ENCODE peak calls at places on chromosomes 13 and 19, in eight cellular contexts. One of them, this sample, is unnamed.
A peak's percentile ranks its signal among the peaks of the same experiment; 100 is the strongest.

GRCh38 chr13:96898212-96898611 is 96.1 kb downstream of the OXGR1 start:
- DNase-seq in CD8-positive, alpha-beta T cell: no peak
- DNase-seq in left ventricle myocardium inferior: no peak
- DNase-seq in left lung: no peak
- DNase-seq in bronchial epithelial cell: peak; percentile 5
- DNase-seq in neuronal stem cell: no peak
- DNase-seq in K562: no peak
- DNase-seq in stomach: no peak
- DNase-seq in this sample: peak; percentile 75

GRCh38 chr13:39603424-39603947 is 493 bp upstream of the LHFPL6 start:
- DNase-seq in left lung: no peak
- DNase-seq in neuronal stem cell: no peak
- DNase-seq in K562: no peak
- DNase-seq in stomach: no peak
- DNase-seq in bronchial epithelial cell: peak; percentile 41
- DNase-seq in CD8-positive, alpha-beta T cell: no peak
- DNase-seq in left ventricle myocardium inferior: no peak
- DNase-seq in this sample: no peak

GRCh38 chr13:47459512-47459911 is 541.6 kb downstream of the SUCLA2 start:
- DNase-seq in K562: no peak
- DNase-seq in stomach: no peak
- DNase-seq in left ventricle myocardium inferior: no peak
- DNase-seq in bronchial epithelial cell: no peak
- DNase-seq in left lung: no peak
- DNase-seq in neuronal stem cell: no peak
- DNase-seq in CD8-positive, alpha-beta T cell: no peak
- DNase-seq in this sample: no peak

GRCh38 chr19:604355-604754 is 14.7 kb downstream of the HCN2 start:
- DNase-seq in bronchial epithelial cell: no peak
- DNase-seq in CD8-positive, alpha-beta T cell: no peak
- DNase-seq in neuronal stem cell: no peak
- DNase-seq in K562: peak; percentile 85
- DNase-seq in left lung: no peak
- DNase-seq in stomach: no peak
- DNase-seq in left ventricle myocardium inferior: no peak
- DNase-seq in this sample: no peak

GRCh38 chr13:99468971-99469545 is 32.2 kb upstream of the TM9SF2 start:
- DNase-seq in bronchial epithelial cell: no peak
- DNase-seq in K562: no peak
- DNase-seq in stomach: no peak
- DNase-seq in left ventricle myocardium inferior: no peak
- DNase-seq in CD8-positive, alpha-beta T cell: no peak
- DNase-seq in left lung: no peak
- DNase-seq in neuronal stem cell: peak; percentile 29
- DNase-seq in this sample: no peak

GRCh38 chr13:99353836-99354235 is 46.6 kb upstream of the GPR183 start:
- DNase-seq in stomach: no peak
- DNase-seq in left ventricle myocardium inferior: no peak
- DNase-seq in neuronal stem cell: no peak
- DNase-seq in bronchial epithelial cell: no peak
- DNase-seq in left lung: no peak
- DNase-seq in K562: no peak
- DNase-seq in CD8-positive, alpha-beta T cell: no peak
- DNase-seq in this sample: no peak

GRCh38 chr19:8361921-8362793 is 1.8 kb upstream of the ANGPTL4 start:
- DNase-seq in neuronal stem cell: no peak
- DNase-seq in left lung: peak; percentile 92
- DNase-seq in K562: no peak
- DNase-seq in left ventricle myocardium inferior: peak; percentile 93
- DNase-seq in CD8-positive, alpha-beta T cell: no peak
- DNase-seq in stomach: peak; percentile 98
- DNase-seq in bronchial epithelial cell: peak; percentile 99
- DNase-seq in this sample: peak; percentile 94

GRCh38 chr19:54114340-54114826 is 1.1 kb downstream of the TFPT start:
- DNase-seq in K562: no peak
- DNase-seq in CD8-positive, alpha-beta T cell: peak; percentile 75
- DNase-seq in left lung: peak; percentile 69
- DNase-seq in stomach: peak; percentile 48
- DNase-seq in left ventricle myocardium inferior: no peak
- DNase-seq in neuronal stem cell: no peak
- DNase-seq in bronchial epithelial cell: peak; percentile 15
- DNase-seq in this sample: no peak

GRCh38 chr13:37886879-37887278 is 17.3 kb upstream of the TRPC4 start:
- DNase-seq in CD8-positive, alpha-beta T cell: no peak
- DNase-seq in K562: no peak
- DNase-seq in bronchial epithelial cell: no peak
- DNase-seq in neuronal stem cell: no peak
- DNase-seq in stomach: no peak
- DNase-seq in left lung: no peak
- DNase-seq in left ventricle myocardium inferior: no peak
- DNase-seq in this sample: no peak

GRCh38 chr13:90787007-90787406 is 560.5 kb upstream of the MIR17HG start:
- DNase-seq in left ventricle myocardium inferior: no peak
- DNase-seq in K562: no peak
- DNase-seq in stomach: no peak
- DNase-seq in left lung: no peak
- DNase-seq in bronchial epithelial cell: no peak
- DNase-seq in CD8-positive, alpha-beta T cell: no peak
- DNase-seq in neuronal stem cell: no peak
- DNase-seq in this sample: no peak

GRCh38 chr13:27006519-27007161 is 165.0 kb downstream of the USP12 start:
- DNase-seq in stomach: peak; percentile 54
- DNase-seq in CD8-positive, alpha-beta T cell: no peak
- DNase-seq in K562: no peak
- DNase-seq in neuronal stem cell: no peak
- DNase-seq in bronchial epithelial cell: no peak
- DNase-seq in left lung: peak; percentile 50
- DNase-seq in left ventricle myocardium inferior: no peak
- DNase-seq in this sample: no peak

GRCh38 chr13:38905081-38905480 is 85.5 kb downstream of the STOML3 start:
- DNase-seq in stomach: no peak
- DNase-seq in CD8-positive, alpha-beta T cell: no peak
- DNase-seq in K562: no peak
- DNase-seq in left ventricle myocardium inferior: no peak
- DNase-seq in bronchial epithelial cell: peak; percentile 52
- DNase-seq in neuronal stem cell: no peak
- DNase-seq in left lung: no peak
- DNase-seq in this sample: no peak

GRCh38 chr19:29842471-29843179 is 30.8 kb downstream of the CCNE1 start:
- DNase-seq in neuronal stem cell: no peak
- DNase-seq in left ventricle myocardium inferior: no peak
- DNase-seq in CD8-positive, alpha-beta T cell: no peak
- DNase-seq in stomach: no peak
- DNase-seq in K562: no peak
- DNase-seq in bronchial epithelial cell: no peak
- DNase-seq in left lung: no peak
- DNase-seq in this sample: no peak

GRCh38 chr19:44278181-44278690 is 18.6 kb downstream of the ZNF233 start:
- DNase-seq in stomach: no peak
- DNase-seq in CD8-positive, alpha-beta T cell: no peak
- DNase-seq in bronchial epithelial cell: peak; percentile 80
- DNase-seq in left ventricle myocardium inferior: no peak
- DNase-seq in left lung: no peak
- DNase-seq in neuronal stem cell: no peak
- DNase-seq in K562: no peak
- DNase-seq in this sample: no peak

GRCh38 chr13:74047925-74048324 is 86.3 kb downstream of the KLF12 start:
- DNase-seq in K562: no peak
- DNase-seq in stomach: peak; percentile 28
- DNase-seq in left ventricle myocardium inferior: no peak
- DNase-seq in bronchial epithelial cell: peak; percentile 73
- DNase-seq in CD8-positive, alpha-beta T cell: no peak
- DNase-seq in neuronal stem cell: no peak
- DNase-seq in left lung: no peak
- DNase-seq in this sample: no peak

GRCh38 chr19:17512574-17512939 is 1.1 kb downstream of the PGLS start:
- DNase-seq in stomach: no peak
- DNase-seq in left ventricle myocardium inferior: no peak
- DNase-seq in neuronal stem cell: no peak
- DNase-seq in CD8-positive, alpha-beta T cell: no peak
- DNase-seq in K562: no peak
- DNase-seq in bronchial epithelial cell: no peak
- DNase-seq in left lung: no peak
- DNase-seq in this sample: no peak

GRCh38 chr19:55255618-55256423 is 3.0 kb downstream of the PPP6R1 start:
- DNase-seq in CD8-positive, alpha-beta T cell: peak; percentile 61
- DNase-seq in K562: no peak
- DNase-seq in left ventricle myocardium inferior: no peak
- DNase-seq in neuronal stem cell: no peak
- DNase-seq in bronchial epithelial cell: peak; percentile 63
- DNase-seq in stomach: peak; percentile 46
- DNase-seq in left lung: no peak
- DNase-seq in this sample: no peak
- H3K4me3 ChIP-seq in CD8-positive, alpha-beta T cell: peak overlapping the region; percentile 74
- H3K4me3 ChIP-seq in K562: peak overlapping the region; percentile 94
- H3K4me3 ChIP-seq in left ventricle myocardium inferior: peak overlapping the region; percentile 99
- H3K4me3 ChIP-seq in neuronal stem cell: no peak overlapping the region
- H3K4me3 ChIP-seq in bronchial epithelial cell: no peak overlapping the region
- H3K4me3 ChIP-seq in stomach: peak overlapping the region; percentile 98
- H3K4me3 ChIP-seq in left lung: no peak overlapping the region
- H3K4me3 ChIP-seq in this sample: no peak overlapping the region

GRCh38 chr19:4695224-4695731 is 25.1 kb upstream of the MYDGF start:
- DNase-seq in neuronal stem cell: no peak
- DNase-seq in stomach: no peak
- DNase-seq in left lung: no peak
- DNase-seq in left ventricle myocardium inferior: peak; percentile 45
- DNase-seq in K562: no peak
- DNase-seq in bronchial epithelial cell: no peak
- DNase-seq in CD8-positive, alpha-beta T cell: no peak
- DNase-seq in this sample: no peak

GRCh38 chr19:4693471-4694121 is 23.5 kb upstream of the MYDGF start:
- DNase-seq in neuronal stem cell: no peak
- DNase-seq in K562: no peak
- DNase-seq in stomach: no peak
- DNase-seq in left lung: no peak
- DNase-seq in bronchial epithelial cell: no peak
- DNase-seq in left ventricle myocardium inferior: no peak
- DNase-seq in CD8-positive, alpha-beta T cell: no peak
- DNase-seq in this sample: no peak

GRCh38 chr19:4692275-4693077 is 22.3 kb upstream of the MYDGF start:
- DNase-seq in CD8-positive, alpha-beta T cell: no peak
- DNase-seq in K562: no peak
- DNase-seq in bronchial epithelial cell: no peak
- DNase-seq in left ventricle myocardium inferior: no peak
- DNase-seq in left lung: no peak
- DNase-seq in stomach: no peak
- DNase-seq in neuronal stem cell: no peak
- DNase-seq in this sample: no peak

GRCh38 chr19:4693078-4693350 is 22.9 kb upstream of the MYDGF start:
- DNase-seq in left lung: no peak
- DNase-seq in CD8-positive, alpha-beta T cell: no peak
- DNase-seq in K562: no peak
- DNase-seq in left ventricle myocardium inferior: no peak
- DNase-seq in stomach: no peak
- DNase-seq in neuronal stem cell: no peak
- DNase-seq in bronchial epithelial cell: no peak
- DNase-seq in this sample: no peak

GRCh38 chr19:4694211-4694987 is 24.3 kb upstream of the MYDGF start:
- DNase-seq in CD8-positive, alpha-beta T cell: no peak
- DNase-seq in K562: peak; percentile 61
- DNase-seq in left ventricle myocardium inferior: peak; percentile 62
- DNase-seq in left lung: peak; percentile 50
- DNase-seq in stomach: peak; percentile 77
- DNase-seq in neuronal stem cell: no peak
- DNase-seq in bronchial epithelial cell: peak; percentile 99
- DNase-seq in this sample: peak; percentile 87
- H3K4me3 ChIP-seq in CD8-positive, alpha-beta T cell: no peak overlapping the region
- H3K4me3 ChIP-seq in K562: no peak overlapping the region
- H3K4me3 ChIP-seq in left ventricle myocardium inferior: peak overlapping the region; percentile 21
- H3K4me3 ChIP-seq in left lung: no peak overlapping the region
- H3K4me3 ChIP-seq in stomach: no peak overlapping the region
- H3K4me3 ChIP-seq in neuronal stem cell: no peak overlapping the region
- H3K4me3 ChIP-seq in bronchial epithelial cell: no peak overlapping the region
- H3K4me3 ChIP-seq in this sample: no peak overlapping the region

DNA sequence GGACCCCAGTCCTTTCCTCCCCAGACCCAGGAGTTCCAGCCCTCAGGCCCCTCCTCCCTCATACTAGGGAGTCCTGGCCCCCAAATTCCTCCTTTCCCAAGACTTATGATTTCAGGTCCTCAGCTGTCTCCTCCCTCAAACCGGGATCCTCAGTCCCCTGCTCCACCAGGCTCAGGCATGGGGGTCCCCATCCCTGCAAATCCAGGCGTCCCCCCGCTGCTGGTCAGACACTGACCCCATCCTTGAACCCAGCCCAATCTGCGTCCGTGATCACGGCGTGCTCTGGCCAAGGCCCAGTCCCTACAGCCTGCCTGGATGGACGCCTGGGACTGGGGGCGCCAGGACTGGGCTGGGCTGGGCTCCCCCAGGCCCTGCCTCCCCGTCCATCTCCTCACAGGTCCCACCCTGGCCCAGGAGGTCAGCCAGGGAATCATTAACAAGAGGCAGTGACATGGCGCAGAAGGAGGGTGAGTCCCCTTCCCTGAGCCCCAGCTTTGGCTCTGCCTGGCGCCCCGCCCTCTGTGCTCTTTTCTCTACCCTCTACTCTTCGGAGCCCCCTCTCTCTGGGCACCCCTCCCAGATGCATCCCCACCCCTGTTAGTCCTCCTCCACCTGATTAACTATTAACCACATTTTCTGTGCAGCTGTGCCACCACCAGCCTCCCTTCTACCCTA is 672 bp downstream of the HPN start:
- DNase-seq in K562: no peak
- DNase-seq in neuronal stem cell: no peak
- DNase-seq in left lung: no peak
- DNase-seq in CD8-positive, alpha-beta T cell: no peak
- DNase-seq in stomach: peak; percentile 47
- DNase-seq in left ventricle myocardium inferior: no peak
- DNase-seq in bronchial epithelial cell: no peak
- DNase-seq in this sample: no peak
- H3K4me3 ChIP-seq in K562: no peak overlapping the region
- H3K4me3 ChIP-seq in neuronal stem cell: no peak overlapping the region
- H3K4me3 ChIP-seq in left lung: no peak overlapping the region
- H3K4me3 ChIP-seq in CD8-positive, alpha-beta T cell: no peak overlapping the region
- H3K4me3 ChIP-seq in stomach: peak overlapping the region; percentile 23
- H3K4me3 ChIP-seq in left ventricle myocardium inferior: no peak overlapping the region
- H3K4me3 ChIP-seq in bronchial epithelial cell: no peak overlapping the region
- H3K4me3 ChIP-seq in this sample: no peak overlapping the region

GRCh38 chr13:23322353-23323336 is 110.9 kb downstream of the SACS start:
- DNase-seq in left ventricle myocardium inferior: no peak
- DNase-seq in CD8-positive, alpha-beta T cell: no peak
- DNase-seq in K562: no peak
- DNase-seq in bronchial epithelial cell: peak; percentile 90
- DNase-seq in left lung: no peak
- DNase-seq in neuronal stem cell: no peak
- DNase-seq in stomach: no peak
- DNase-seq in this sample: no peak

GRCh38 chr13:23323946-23324709 is 109.4 kb downstream of the SACS start:
- DNase-seq in neuronal stem cell: no peak
- DNase-seq in left lung: no peak
- DNase-seq in left ventricle myocardium inferior: no peak
- DNase-seq in stomach: no peak
- DNase-seq in bronchial epithelial cell: peak; percentile 45
- DNase-seq in CD8-positive, alpha-beta T cell: no peak
- DNase-seq in K562: no peak
- DNase-seq in this sample: no peak

GRCh38 chr13:23320926-23321533 is 112.5 kb downstream of the SACS start:
- DNase-seq in left lung: no peak
- DNase-seq in stomach: no peak
- DNase-seq in left ventricle myocardium inferior: no peak
- DNase-seq in neuronal stem cell: no peak
- DNase-seq in K562: no peak
- DNase-seq in CD8-positive, alpha-beta T cell: no peak
- DNase-seq in bronchial epithelial cell: no peak
- DNase-seq in this sample: no peak

GRCh38 chr13:23319915-23320224 is 113.6 kb downstream of the SACS start:
- DNase-seq in CD8-positive, alpha-beta T cell: no peak
- DNase-seq in stomach: no peak
- DNase-seq in bronchial epithelial cell: no peak
- DNase-seq in left lung: no peak
- DNase-seq in K562: no peak
- DNase-seq in left ventricle myocardium inferior: no peak
- DNase-seq in neuronal stem cell: no peak
- DNase-seq in this sample: no peak

GRCh38 chr13:23321534-23322241 is 111.8 kb downstream of the SACS start:
- DNase-seq in stomach: no peak
- DNase-seq in CD8-positive, alpha-beta T cell: no peak
- DNase-seq in neuronal stem cell: no peak
- DNase-seq in left lung: peak; percentile 51
- DNase-seq in left ventricle myocardium inferior: peak; percentile 38
- DNase-seq in K562: no peak
- DNase-seq in bronchial epithelial cell: peak; percentile 97
- DNase-seq in this sample: peak; percentile 85
- H3K4me3 ChIP-seq in stomach: no peak overlapping the region
- H3K4me3 ChIP-seq in CD8-positive, alpha-beta T cell: no peak overlapping the region
- H3K4me3 ChIP-seq in neuronal stem cell: no peak overlapping the region
- H3K4me3 ChIP-seq in left lung: no peak overlapping the region
- H3K4me3 ChIP-seq in left ventricle myocardium inferior: peak overlapping the region; percentile 22
- H3K4me3 ChIP-seq in K562: no peak overlapping the region
- H3K4me3 ChIP-seq in bronchial epithelial cell: no peak overlapping the region
- H3K4me3 ChIP-seq in this sample: peak overlapping the region; percentile 10

This sample was measured in skeletal muscle cell.